ENCODE peak calls at places on chromosomes 7 and 10, in eight cellular contexts. Z is uterus; M is lung; T is CD8-positive, alpha-beta T cell; Q is PC-9; X is epithelial cell of esophagus; L is IMR-90; R is GM20000. K is an unnamed sample.
A peak's percentile ranks its signal among the peaks of the same experiment; 100 is the strongest.

GRCh38 chr7:64758151-64758550 is 36.1 kb upstream of the ZNF138 start:
- DNase-seq in Z (no peak), X (peak; percentile 26), Q (no peak), M (no peak), R (no peak), L (no peak), T (no peak), K (no peak)

GRCh38 chr7:110399421-110399820 is 691.5 kb upstream of the LRRN3 start:
- DNase-seq in X (peak; percentile 2), T (no peak), L (peak; percentile 31), R (no peak), Z (no peak), M (no peak), Q (no peak), K (no peak)

GRCh38 chr7:112665709-112666108 is 124.5 kb downstream of the TMEM168 start:
- DNase-seq in R (no peak), Q (no peak), T (no peak), X (peak; percentile 45), Z (no peak), M (no peak), L (peak; percentile 8), K (no peak)

GRCh38 chr10:84194424-84195043 is at the start of gene CDHR1:
- DNase-seq in M (no peak), T (peak; percentile 27), Q (no peak), X (peak; percentile 63), R (peak; percentile 78), Z (no peak), L (no peak), K (peak; percentile 65)

GRCh38 chr10:113093188-113094113 is 143.4 kb downstream of the TCF7L2 start:
- DNase-seq in Q (no peak), L (peak; percentile 77), M (no peak), R (no peak), T (no peak), Z (no peak), X (peak; percentile 87), K (no peak)

GRCh38 chr7:29019275-29019820 is 61.2 kb upstream of the TRIL start:
- DNase-seq in Q (no peak), T (no peak), R (no peak), X (peak; percentile 18), M (no peak), Z (no peak), L (no peak), K (no peak)

GRCh38 chr7:118572604-118573003 is 348.1 kb downstream of the ANKRD7 start:
- DNase-seq in M (no peak), L (no peak), Q (no peak), R (peak; percentile 2), T (no peak), X (no peak), Z (no peak), K (no peak)

GRCh38 chr10:77361846-77362245 is 275.8 kb downstream of the KCNMA1 start:
- DNase-seq in R (no peak), X (no peak), T (no peak), L (no peak), Z (no peak), M (no peak), Q (no peak), K (no peak)

GRCh38 chr10:85266808-85267207 is 938.4 kb downstream of the CCSER2 start:
- DNase-seq in Q (no peak), T (no peak), Z (no peak), M (no peak), R (no peak), L (no peak), X (no peak), K (no peak)

GRCh38 chr7:945556-946255 is 8.8 kb downstream of the ADAP1 start:
- DNase-seq in R (no peak), Q (peak; percentile 100), Z (no peak), M (peak; percentile 90), T (no peak), L (no peak), X (peak; percentile 97), K (no peak)

GRCh38 chr7:51640851-51641250 is 324.2 kb upstream of the COBL start:
- DNase-seq in M (no peak), Z (no peak), X (no peak), R (no peak), T (no peak), L (no peak), Q (no peak), K (no peak)

GRCh38 chr7:26318921-26319320 is 27.3 kb downstream of the SNX10 start:
- DNase-seq in Q (no peak), X (no peak), Z (no peak), M (no peak), R (no peak), T (no peak), L (no peak), K (no peak)
- TF ChIP-seq CTCF in Q (no peak), X (no peak), Z (no peak), M (no peak), R (no peak), T (no peak), L (no peak), K (no peak)

GRCh38 chr7:30396379-30396778 is 82.2 kb downstream of the NOD1 start:
- DNase-seq in L (no peak), X (no peak), M (no peak), Q (no peak), T (no peak), Z (no peak), R (no peak), K (no peak)
- TF ChIP-seq CTCF in L (no peak), X (no peak), M (no peak), Q (peak; percentile 39), T (no peak), Z (peak; percentile 5), R (no peak), K (no peak)

GRCh38 chr7:37918526-37918925 is 1.9 kb upstream of the SFRP4 start:
- DNase-seq in Q (no peak), T (no peak), Z (no peak), L (no peak), M (no peak), X (no peak), R (no peak), K (no peak)
- TF ChIP-seq CTCF in Q (peak; percentile 27), T (no peak), Z (no peak), L (no peak), M (no peak), X (no peak), R (no peak), K (no peak)

GRCh38 chr7:35375516-35375915 is 121.6 kb upstream of the TBX20 start:
- DNase-seq in R (no peak), Q (no peak), X (no peak), L (no peak), M (no peak), T (no peak), Z (no peak), K (no peak)

GRCh38 chr7:35386082-35386815 is 132.3 kb upstream of the TBX20 start:
- DNase-seq in X (no peak), Q (no peak), M (no peak), L (no peak), Z (no peak), R (no peak), T (no peak), K (no peak)

GRCh38 chr7:35384761-35385700 is 131.1 kb upstream of the TBX20 start:
- DNase-seq in Q (no peak), T (no peak), M (no peak), R (no peak), X (no peak), Z (no peak), L (no peak), K (no peak)

GRCh38 chr7:35379481-35379880 is 125.6 kb upstream of the TBX20 start:
- DNase-seq in X (no peak), T (no peak), M (no peak), R (no peak), Z (no peak), Q (no peak), L (no peak), K (no peak)

GRCh38 chr7:35380739-35381224 is 126.9 kb upstream of the TBX20 start:
- DNase-seq in Z (no peak), X (peak; percentile 23), Q (no peak), L (no peak), M (peak; percentile 51), R (no peak), T (no peak), K (no peak)
- TF ChIP-seq CTCF in Z (no peak), X (no peak), Q (no peak), L (no peak), M (no peak), R (no peak), T (no peak), K (no peak)

GRCh38 chr7:142739927-142740492 is 9.3 kb upstream of the PRSS1 start:
- DNase-seq in X (no peak), R (no peak), L (no peak), M (no peak), Q (no peak), Z (no peak), T (no peak), K (no peak)
- TF ChIP-seq CTCF in X (no peak), R (no peak), L (no peak), M (no peak), Q (no peak), Z (no peak), T (no peak), K (peak; percentile 12)

GRCh38 chr7:101814996-101815825 is 2.2 kb upstream of the CUX1 start:
- DNase-seq in L (peak; percentile 21), R (peak; percentile 90), Z (peak; percentile 67), T (peak; percentile 50), M (peak; percentile 53), X (no peak), Q (peak; percentile 68), K (peak; percentile 79)
- TF ChIP-seq CTCF in L (peak; percentile 45), R (peak; percentile 14), Z (no peak), T (peak; percentile 26), M (peak; percentile 4), X (no peak), Q (peak; percentile 58), K (peak; percentile 63)

DNA sequence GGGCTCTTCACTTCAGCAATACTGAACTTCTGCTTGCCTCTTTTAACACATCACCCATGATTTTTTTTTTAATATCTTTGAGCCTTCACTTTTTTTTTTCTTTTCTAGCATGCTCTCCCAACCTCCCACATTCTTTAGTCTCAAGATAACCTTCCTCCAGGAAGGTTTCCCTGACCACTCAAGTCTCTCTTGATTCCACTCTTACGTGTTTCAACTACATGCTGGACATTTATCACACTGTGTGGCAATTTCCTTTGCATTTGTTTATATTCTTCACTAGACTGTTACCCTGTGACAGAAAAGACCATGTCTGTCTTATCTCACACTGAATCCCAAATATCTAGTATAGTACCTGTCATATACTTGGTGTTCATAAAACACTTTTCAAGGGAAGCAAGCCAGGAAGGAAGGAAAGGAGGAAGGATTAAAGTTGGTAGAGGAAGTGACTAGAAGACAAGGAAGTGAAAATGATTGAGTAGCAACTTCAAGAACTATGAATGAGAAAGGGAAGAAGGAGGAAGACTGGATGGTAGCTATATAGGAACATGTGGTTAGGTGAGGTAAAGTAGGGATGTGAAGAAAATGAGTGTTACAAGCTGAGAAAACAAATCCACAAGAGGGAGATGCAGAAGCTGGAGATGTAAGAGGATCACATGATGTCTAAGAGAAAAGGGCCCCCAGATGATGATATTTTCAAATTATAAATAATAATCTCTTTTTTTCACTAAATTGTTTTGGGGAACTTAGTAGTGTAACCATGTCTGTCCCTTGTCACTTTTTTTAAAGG is 40.4 kb downstream of the IFIT5 start:
- DNase-seq in X (no peak), Z (no peak), M (no peak), L (peak; percentile 22), Q (no peak), T (no peak), R (no peak), K (no peak)
- TF ChIP-seq CTCF in X (peak; percentile 8), Z (no peak), M (no peak), L (peak; percentile 10), Q (no peak), T (no peak), R (no peak), K (no peak)

K was measured in GM10248.